ENCODE peak calls at places on chromosomes 5 and 9, in four cellular contexts. R is fibroblast of lung, G is fibroblast of the aortic adventitia, P is heart right ventricle. E is an unnamed sample.

GRCh38 chr9:84697494-84698114 is 28.1 kb downstream of the NTRK2 start:
- DNase-seq in R (peak; percentile 14), G (peak; percentile 31), P (peak; percentile 67), E (peak; percentile 78)

GRCh38 chr5:119367502-119368237 is 11.9 kb downstream of the TNFAIP8 start:
- DNase-seq in G (peak; percentile 50), P (no peak), R (peak; percentile 31), E (no peak)

GRCh38 chr5:6721442-6721841 is 8.2 kb downstream of the TENT4A start:
- DNase-seq in R (no peak), P (no peak), G (no peak), E (no peak)

GRCh38 chr9:14031015-14031414 is 282.9 kb downstream of the NFIB start:
- DNase-seq in P (peak; percentile 47), R (peak; percentile 93), G (peak; percentile 65), E (no peak)

GRCh38 chr5:166493627-166494026 is 1797.8 kb upstream of the WWC1 start:
- DNase-seq in P (no peak), G (no peak), R (no peak), E (no peak)

GRCh38 chr9:81588148-81588874 is 101.0 kb downstream of the TLE1 start:
- DNase-seq in R (peak; percentile 81), G (peak; percentile 73), P (no peak), E (no peak)

GRCh38 chr5:38556115-38556598 is 289 bp downstream of the LIFR start:
- DNase-seq in P (no peak), R (no peak), G (no peak), E (no peak)

GRCh38 chr5:100165309-100165708 is 369.9 kb upstream of the FAM174A start:
- DNase-seq in R (no peak), P (no peak), G (no peak), E (no peak)

GRCh38 chr9:33408087-33408486 is 5.7 kb upstream of the AQP7 start:
- DNase-seq in R (no peak), G (no peak), P (no peak), E (no peak)

GRCh38 chr5:139949710-139950109 is 93.4 kb downstream of the NRG2 start:
- DNase-seq in G (no peak), R (no peak), P (peak; percentile 65), E (peak; percentile 79)

GRCh38 chr5:68350176-68350575 is 134.6 kb downstream of the PIK3R1 start:
- DNase-seq in G (no peak), R (no peak), P (no peak), E (no peak)

GRCh38 chr5:78544531-78545200 is 103.9 kb downstream of the LHFPL2 start:
- DNase-seq in G (peak; percentile 63), R (peak; percentile 94), P (peak; percentile 50), E (no peak)

GRCh38 chr9:133800266-133800665 is 62.1 kb upstream of the SARDH start:
- DNase-seq in G (no peak), P (no peak), R (no peak), E (no peak)

GRCh38 chr9:69945671-69946141 is 97.9 kb upstream of the MAMDC2 start:
- DNase-seq in G (peak; percentile 75), R (peak; percentile 93), P (peak; percentile 40), E (no peak)

GRCh38 chr9:34664281-34665108 is 2.0 kb upstream of the CCL27 start:
- DNase-seq in P (peak; percentile 85), R (peak; percentile 69), G (peak; percentile 77), E (peak; percentile 87)

GRCh38 chr5:65663804-65664521 is 39.1 kb downstream of the SHLD3 start:
- DNase-seq in G (peak; percentile 33), P (no peak), R (peak; percentile 28), E (no peak)

GRCh38 chr9:86990276-86990675 is 43.0 kb upstream of the GAS1 start:
- DNase-seq in P (no peak), R (peak; percentile 85), G (peak; percentile 66), E (no peak)

GRCh38 chr9:137648396-137648795 is 29.6 kb downstream of the EHMT1 start:
- DNase-seq in G (peak; percentile 69), P (no peak), R (peak; percentile 52), E (no peak)

GRCh38 chr5:157900644-157901043 is 41.7 kb upstream of the CLINT1 start:
- DNase-seq in P (no peak), G (no peak), R (no peak), E (no peak)

GRCh38 chr5:170636206-170636605 is 132.4 kb downstream of the KCNIP1 start:
- DNase-seq in P (no peak), R (no peak), G (no peak), E (no peak)

GRCh38 chr9:81574399-81574798 is 114.9 kb downstream of the TLE1 start:
- DNase-seq in R (peak; percentile 24), G (peak; percentile 43), P (no peak), E (no peak)

GRCh38 chr5:166907314-166907713 is 1384.1 kb upstream of the WWC1 start:
- DNase-seq in R (peak; percentile 67), G (peak; percentile 36), P (no peak), E (no peak)

GRCh38 chr9:125551781-125552180 is 155.2 kb downstream of the MAPKAP1 start:
- DNase-seq in R (no peak), P (no peak), G (peak; percentile 46), E (no peak)

GRCh38 chr5:111800351-111800750 is 43.4 kb upstream of the NREP start:
- DNase-seq in P (no peak), R (no peak), G (no peak), E (no peak)

GRCh38 chr9:127706836-127707241 is at the start of gene CFAP157:
- DNase-seq in P (no peak), G (no peak), R (no peak), E (no peak)

GRCh38 chr5:33092719-33093118 is 348.0 kb upstream of the TARS1 start:
- DNase-seq in P (no peak), R (no peak), G (no peak), E (no peak)

GRCh38 chr5:132812123-132812948 is 766 bp upstream of the SOWAHA start:
- DNase-seq in R (no peak), P (no peak), G (no peak), E (no peak)

GRCh38 chr5:67897431-67897830 is 318.1 kb upstream of the PIK3R1 start:
- DNase-seq in P (no peak), G (no peak), R (no peak), E (no peak)

GRCh38 chr5:60960591-60960990 is 15.6 kb downstream of the NDUFAF2 start:
- DNase-seq in R (peak; percentile 57), P (no peak), G (peak; percentile 56), E (no peak)

GRCh38 chr5:142110046-142110531 is 1.5 kb downstream of the NDFIP1 start:
- DNase-seq in G (peak; percentile 55), P (no peak), R (peak; percentile 72), E (no peak)

GRCh38 chr5:178349147-178349527 is 116.5 kb upstream of the PHYKPL start:
- DNase-seq in P (no peak), R (no peak), G (no peak), E (no peak)

GRCh38 chr5:178595145-178595544 is 5.0 kb upstream of the COL23A1 start:
- DNase-seq in P (no peak), G (no peak), R (no peak), E (no peak)

E was measured in cardiac septum.